ENCODE peak calls at places on chromosomes 16 and 17, in seven cellular contexts. I is Peyer's patch; T is endodermal cell; B is AG04450; W is RWPE1; G is uterus; R is effector memory CD4-positive, alpha-beta T cell. D is an unnamed sample.

GRCh38 chr17:58100506-58100905 is 17.3 kb downstream of the DYNLL2 start:
- DNase-seq in I (no peak), T (no peak), B (no peak), W (no peak), G (no peak), R (no peak), D (no peak)

GRCh38 chr16:60681014-60681413 is 1355.2 kb downstream of the CDH8 start:
- DNase-seq in I (no peak), T (peak; percentile 49), B (no peak), W (no peak), G (no peak), R (no peak), D (no peak)

GRCh38 chr17:45895304-45895968 is 1.1 kb downstream of the MAPT start:
- DNase-seq in I (no peak), T (peak; percentile 76), B (no peak), W (no peak), G (no peak), R (no peak), D (peak; percentile 68)

GRCh38 chr16:50469744-50470301 is 78.4 kb upstream of the NKD1 start:
- DNase-seq in I (no peak), T (no peak), B (no peak), W (no peak), G (no peak), R (no peak), D (no peak)

GRCh38 chr17:27339836-27340550 is 46.1 kb downstream of the WSB1 start:
- DNase-seq in I (no peak), T (peak; percentile 92), B (no peak), W (peak; percentile 90), G (no peak), R (no peak), D (no peak)

GRCh38 chr16:79307214-79307613 is 293.3 kb downstream of the MAF start:
- DNase-seq in I (no peak), T (no peak), B (no peak), W (no peak), G (no peak), R (no peak), D (no peak)

GRCh38 chr16:64730261-64730660 is 391.6 kb downstream of the CDH11 start:
- DNase-seq in I (no peak), T (no peak), B (no peak), W (no peak), G (no peak), R (no peak), D (no peak)

GRCh38 chr16:81994485-81994884 is 16.8 kb downstream of the SDR42E1 start:
- DNase-seq in I (no peak), T (peak; percentile 63), B (no peak), W (no peak), G (no peak), R (no peak), D (no peak)

GRCh38 chr17:19651461-19652238 is 3.1 kb downstream of the ALDH3A2 start:
- DNase-seq in I (no peak), T (no peak), B (no peak), W (no peak), G (no peak), R (no peak), D (no peak)

GRCh38 chr17:21005803-21006202 is 37.0 kb downstream of the USP22 start:
- DNase-seq in I (no peak), T (no peak), B (no peak), W (no peak), G (no peak), R (no peak), D (no peak)

GRCh38 chr16:30395155-30395991 is at the start of gene ZNF48:
- DNase-seq in I (peak; percentile 86), T (peak; percentile 91), B (peak; percentile 63), W (peak; percentile 38), G (peak; percentile 82), R (peak; percentile 19), D (peak; percentile 74)

GRCh38 chr17:35243459-35244204 is 760 bp downstream of the SLFN5 start:
- DNase-seq in I (peak; percentile 53), T (peak; percentile 77), B (no peak), W (peak; percentile 34), G (peak; percentile 74), R (peak; percentile 55), D (no peak)

GRCh38 chr17:17042851-17043667 is 802 bp downstream of the MPRIP start:
- DNase-seq in I (peak; percentile 69), T (peak; percentile 81), B (no peak), W (peak; percentile 44), G (no peak), R (no peak), D (no peak)

GRCh38 chr17:17043668-17044226 is 1.5 kb downstream of the MPRIP start:
- DNase-seq in I (peak; percentile 52), T (peak; percentile 66), B (no peak), W (peak; percentile 32), G (no peak), R (no peak), D (no peak)

GRCh38 chr17:17048106-17048505 is 5.8 kb downstream of the MPRIP start:
- DNase-seq in I (no peak), T (peak; percentile 26), B (no peak), W (no peak), G (no peak), R (no peak), D (no peak)

GRCh38 chr17:17042381-17042736 is at the start of gene MPRIP:
- DNase-seq in I (no peak), T (no peak), B (no peak), W (no peak), G (no peak), R (no peak), D (no peak)

GRCh38 chr17:17044846-17045561 is 2.7 kb downstream of the MPRIP start:
- DNase-seq in I (peak; percentile 51), T (peak; percentile 58), B (peak; percentile 26), W (no peak), G (peak; percentile 61), R (no peak), D (no peak)
- H3K27ac ChIP-seq in I (peak overlapping the region; percentile 86), T (no peak overlapping the region), B (peak overlapping the region; percentile 70), W (peak overlapping the region; percentile 80), G (peak overlapping the region; percentile 77), R (peak overlapping the region; percentile 61), D (peak overlapping the region; percentile 79)

GRCh38 chr17:51751072-51751471 is 407.4 kb downstream of the CA10 start:
- DNase-seq in I (no peak), T (no peak), B (no peak), W (no peak), G (no peak), R (no peak), D (no peak)
- H3K27ac ChIP-seq in I (no peak overlapping the region), T (no peak overlapping the region), B (no peak overlapping the region), W (no peak overlapping the region), G (no peak overlapping the region), R (no peak overlapping the region), D (no peak overlapping the region)

DNA sequence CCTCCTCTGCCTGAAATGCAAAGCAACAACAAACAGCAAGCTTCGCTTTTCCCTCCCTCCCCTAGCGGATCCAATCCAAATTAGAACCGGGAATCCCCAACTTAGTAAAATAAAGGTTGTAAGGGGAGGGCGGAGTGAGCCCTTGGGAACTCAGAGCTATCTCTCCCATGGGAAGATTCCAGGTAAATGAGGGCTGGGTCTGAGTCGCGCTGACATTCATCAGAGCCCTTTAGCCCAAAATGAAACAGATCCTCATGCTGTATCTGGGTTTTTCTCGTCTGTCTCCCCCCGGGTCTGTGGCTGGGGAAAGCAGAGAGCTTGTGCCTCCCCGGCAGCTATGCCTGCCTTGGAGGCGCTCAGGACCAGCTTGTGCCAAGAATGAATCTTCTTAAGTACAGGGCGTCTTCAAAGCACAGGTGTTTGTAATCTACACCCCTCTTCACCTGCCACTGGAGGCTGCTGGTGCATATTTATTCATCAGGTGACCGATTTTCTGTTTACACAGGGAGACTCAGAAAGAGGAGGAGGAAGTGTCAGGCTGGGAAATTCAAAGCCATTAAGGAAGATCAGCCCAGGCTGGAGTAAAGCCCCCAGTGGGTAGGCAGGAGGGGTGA is 55.0 kb upstream of the GSE1 start:
- DNase-seq in I (no peak), T (peak; percentile 71), B (no peak), W (peak; percentile 55), G (no peak), R (no peak), D (no peak)
- H3K27ac ChIP-seq in I (peak overlapping the region; percentile 92), T (no peak overlapping the region), B (peak overlapping the region; percentile 11), W (peak overlapping the region; percentile 99), G (peak overlapping the region; percentile 90), R (peak overlapping the region; percentile 74), D (no peak overlapping the region)

GRCh38 chr16:2025251-2025650 is 1.5 kb upstream of the NHERF2 start:
- DNase-seq in I (no peak), T (no peak), B (no peak), W (no peak), G (no peak), R (no peak), D (no peak)

GRCh38 chr16:2019919-2020831 is 590 bp downstream of the NPW start:
- DNase-seq in I (no peak), T (peak; percentile 75), B (no peak), W (no peak), G (no peak), R (no peak), D (no peak)

GRCh38 chr16:2024026-2024425 is 2.7 kb upstream of the NHERF2 start:
- DNase-seq in I (no peak), T (no peak), B (no peak), W (no peak), G (no peak), R (no peak), D (no peak)

GRCh38 chr16:2023098-2023925 is 3.4 kb upstream of the NHERF2 start:
- DNase-seq in I (peak; percentile 99), T (peak; percentile 98), B (peak; percentile 66), W (peak; percentile 89), G (peak; percentile 90), R (peak; percentile 94), D (peak; percentile 86)

DNA sequence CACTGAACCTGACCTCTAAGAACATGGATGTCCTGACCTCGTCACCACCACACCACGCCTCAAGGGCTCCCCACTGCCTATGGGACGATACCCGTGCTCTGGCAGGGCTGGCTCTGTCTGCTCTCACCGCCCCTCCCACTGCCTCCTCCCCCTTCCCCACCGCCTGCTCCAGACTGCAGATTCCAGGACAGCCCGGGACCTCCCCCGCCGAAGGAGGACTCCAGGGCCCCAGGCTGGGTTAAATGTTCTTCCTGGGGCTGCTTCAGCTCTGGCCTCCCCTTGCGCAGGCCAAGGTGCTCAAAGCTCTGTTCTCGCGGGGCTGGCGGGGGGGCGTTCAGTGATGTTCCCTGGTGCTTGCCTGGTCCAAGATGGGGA is 3.1 kb downstream of the NPW start:
- DNase-seq in I (no peak), T (peak; percentile 92), B (no peak), W (peak; percentile 20), G (no peak), R (no peak), D (no peak)
- H3K27ac ChIP-seq in I (peak overlapping the region; percentile 76), T (no peak overlapping the region), B (no peak overlapping the region), W (peak overlapping the region; percentile 85), G (peak overlapping the region; percentile 67), R (no peak overlapping the region), D (no peak overlapping the region)

GRCh38 chr17:31843382-31843780 is 15.7 kb downstream of the COPRS start:
- DNase-seq in I (no peak), T (no peak), B (no peak), W (no peak), G (no peak), R (no peak), D (no peak)
- H3K27ac ChIP-seq in I (peak overlapping the region; percentile 43), T (no peak overlapping the region), B (peak overlapping the region; percentile 73), W (peak overlapping the region; percentile 37), G (peak overlapping the region; percentile 76), R (no peak overlapping the region), D (peak overlapping the region; percentile 6)

GRCh38 chr17:63480826-63481487 is 4.1 kb downstream of the ACE start:
- DNase-seq in I (no peak), T (peak; percentile 53), B (no peak), W (no peak), G (no peak), R (no peak), D (no peak)
- H3K27ac ChIP-seq in I (no peak overlapping the region), T (no peak overlapping the region), B (no peak overlapping the region), W (no peak overlapping the region), G (no peak overlapping the region), R (no peak overlapping the region), D (no peak overlapping the region)

GRCh38 chr16:10827691-10828341 is 9.2 kb upstream of the TVP23A start:
- DNase-seq in I (peak; percentile 58), T (no peak), B (peak; percentile 42), W (peak; percentile 30), G (peak; percentile 86), R (no peak), D (no peak)
- H3K27ac ChIP-seq in I (peak overlapping the region; percentile 92), T (no peak overlapping the region), B (peak overlapping the region; percentile 61), W (peak overlapping the region; percentile 89), G (peak overlapping the region; percentile 91), R (no peak overlapping the region), D (peak overlapping the region; percentile 94)

D was measured in caudate nucleus.